ENCODE peak calls at places on chromosomes 2 and 18, in five cellular contexts. One of them, this sample, is unnamed.

GRCh38 chr2:234496442-234496834 is 443 bp downstream of the ARL4C start:
- DNase-seq in ELR: no peak
- DNase-seq in nephron progenitor cell: no peak
- DNase-seq in Right ventricle myocardium superior: no peak
- DNase-seq in stimulated activated CD8-positive, alpha-beta memory T cell treated with anti-CD3 and anti-CD28 coated beads, Interleukin-2, amount 100 ng/mL, for 48 hours: no peak
- DNase-seq in this sample: no peak

GRCh38 chr18:79935098-79935480 is 16.4 kb downstream of the SLC66A2 start:
- DNase-seq in Right ventricle myocardium superior: peak
- DNase-seq in nephron progenitor cell: no peak
- DNase-seq in ELR: no peak
- DNase-seq in stimulated activated CD8-positive, alpha-beta memory T cell treated with anti-CD3 and anti-CD28 coated beads, Interleukin-2, amount 100 ng/mL, for 48 hours: no peak
- DNase-seq in this sample: no peak

GRCh38 chr2:202084265-202084664 is 11.2 kb downstream of the KIAA2012 start:
- DNase-seq in nephron progenitor cell: no peak
- DNase-seq in ELR: no peak
- DNase-seq in Right ventricle myocardium superior: no peak
- DNase-seq in stimulated activated CD8-positive, alpha-beta memory T cell treated with anti-CD3 and anti-CD28 coated beads, Interleukin-2, amount 100 ng/mL, for 48 hours: no peak
- DNase-seq in this sample: no peak

GRCh38 chr2:216603010-216603883 is 30.0 kb upstream of the IGFBP2 start:
- DNase-seq in stimulated activated CD8-positive, alpha-beta memory T cell treated with anti-CD3 and anti-CD28 coated beads, Interleukin-2, amount 100 ng/mL, for 48 hours: no peak
- DNase-seq in nephron progenitor cell: peak
- DNase-seq in Right ventricle myocardium superior: no peak
- DNase-seq in ELR: no peak
- DNase-seq in this sample: no peak

GRCh38 chr2:106931742-106932335 is 45.9 kb upstream of the ST6GAL2 start:
- DNase-seq in ELR: no peak
- DNase-seq in Right ventricle myocardium superior: no peak
- DNase-seq in stimulated activated CD8-positive, alpha-beta memory T cell treated with anti-CD3 and anti-CD28 coated beads, Interleukin-2, amount 100 ng/mL, for 48 hours: no peak
- DNase-seq in nephron progenitor cell: no peak
- DNase-seq in this sample: no peak

GRCh38 chr2:14778015-14778414 is 145.5 kb downstream of the LRATD1 start:
- DNase-seq in stimulated activated CD8-positive, alpha-beta memory T cell treated with anti-CD3 and anti-CD28 coated beads, Interleukin-2, amount 100 ng/mL, for 48 hours: no peak
- DNase-seq in Right ventricle myocardium superior: no peak
- DNase-seq in nephron progenitor cell: no peak
- DNase-seq in ELR: peak
- DNase-seq in this sample: no peak

GRCh38 chr2:101063352-101063751 is 61.3 kb downstream of the RPL31 start:
- DNase-seq in ELR: no peak
- DNase-seq in Right ventricle myocardium superior: no peak
- DNase-seq in nephron progenitor cell: no peak
- DNase-seq in stimulated activated CD8-positive, alpha-beta memory T cell treated with anti-CD3 and anti-CD28 coated beads, Interleukin-2, amount 100 ng/mL, for 48 hours: no peak
- DNase-seq in this sample: no peak

GRCh38 chr2:216692636-216693413 is 2.5 kb downstream of the IGFBP5 start:
- DNase-seq in ELR: peak
- DNase-seq in Right ventricle myocardium superior: peak
- DNase-seq in stimulated activated CD8-positive, alpha-beta memory T cell treated with anti-CD3 and anti-CD28 coated beads, Interleukin-2, amount 100 ng/mL, for 48 hours: peak
- DNase-seq in nephron progenitor cell: peak
- DNase-seq in this sample: no peak

GRCh38 chr2:188322569-188323531 is 31.2 kb downstream of the GULP1 start:
- DNase-seq in ELR: peak
- DNase-seq in stimulated activated CD8-positive, alpha-beta memory T cell treated with anti-CD3 and anti-CD28 coated beads, Interleukin-2, amount 100 ng/mL, for 48 hours: no peak
- DNase-seq in Right ventricle myocardium superior: no peak
- DNase-seq in nephron progenitor cell: no peak
- DNase-seq in this sample: no peak

GRCh38 chr2:47265158-47265557 is 110.0 kb upstream of the STPG4 start:
- DNase-seq in stimulated activated CD8-positive, alpha-beta memory T cell treated with anti-CD3 and anti-CD28 coated beads, Interleukin-2, amount 100 ng/mL, for 48 hours: no peak
- DNase-seq in Right ventricle myocardium superior: no peak
- DNase-seq in ELR: no peak
- DNase-seq in nephron progenitor cell: no peak
- DNase-seq in this sample: no peak

GRCh38 chr2:52874706-52875105 is 892.9 kb upstream of the CHAC2 start:
- DNase-seq in Right ventricle myocardium superior: no peak
- DNase-seq in nephron progenitor cell: no peak
- DNase-seq in stimulated activated CD8-positive, alpha-beta memory T cell treated with anti-CD3 and anti-CD28 coated beads, Interleukin-2, amount 100 ng/mL, for 48 hours: no peak
- DNase-seq in ELR: peak
- DNase-seq in this sample: no peak

GRCh38 chr2:43051316-43051715 is 175.1 kb downstream of the ZFP36L2 start:
- DNase-seq in nephron progenitor cell: no peak
- DNase-seq in ELR: peak
- DNase-seq in stimulated activated CD8-positive, alpha-beta memory T cell treated with anti-CD3 and anti-CD28 coated beads, Interleukin-2, amount 100 ng/mL, for 48 hours: no peak
- DNase-seq in Right ventricle myocardium superior: no peak
- DNase-seq in this sample: no peak

GRCh38 chr18:49697757-49698595 is 115.4 kb downstream of the ACAA2 start:
- DNase-seq in nephron progenitor cell: peak
- DNase-seq in ELR: no peak
- DNase-seq in Right ventricle myocardium superior: peak
- DNase-seq in stimulated activated CD8-positive, alpha-beta memory T cell treated with anti-CD3 and anti-CD28 coated beads, Interleukin-2, amount 100 ng/mL, for 48 hours: no peak
- DNase-seq in this sample: no peak

GRCh38 chr2:8000861-8001260 is 681.0 kb upstream of the ID2 start:
- DNase-seq in nephron progenitor cell: no peak
- DNase-seq in stimulated activated CD8-positive, alpha-beta memory T cell treated with anti-CD3 and anti-CD28 coated beads, Interleukin-2, amount 100 ng/mL, for 48 hours: no peak
- DNase-seq in ELR: no peak
- DNase-seq in Right ventricle myocardium superior: no peak
- DNase-seq in this sample: no peak

GRCh38 chr2:6557737-6558136 is 308.0 kb downstream of the CMPK2 start:
- DNase-seq in Right ventricle myocardium superior: no peak
- DNase-seq in ELR: no peak
- DNase-seq in stimulated activated CD8-positive, alpha-beta memory T cell treated with anti-CD3 and anti-CD28 coated beads, Interleukin-2, amount 100 ng/mL, for 48 hours: no peak
- DNase-seq in nephron progenitor cell: no peak
- DNase-seq in this sample: no peak

GRCh38 chr2:203396667-203397066 is 68.5 kb downstream of the ABI2 start:
- DNase-seq in Right ventricle myocardium superior: no peak
- DNase-seq in nephron progenitor cell: no peak
- DNase-seq in ELR: no peak
- DNase-seq in stimulated activated CD8-positive, alpha-beta memory T cell treated with anti-CD3 and anti-CD28 coated beads, Interleukin-2, amount 100 ng/mL, for 48 hours: no peak
- DNase-seq in this sample: no peak

GRCh38 chr2:74871414-74871813 is 37.5 kb downstream of the HK2 start:
- DNase-seq in stimulated activated CD8-positive, alpha-beta memory T cell treated with anti-CD3 and anti-CD28 coated beads, Interleukin-2, amount 100 ng/mL, for 48 hours: no peak
- DNase-seq in Right ventricle myocardium superior: no peak
- DNase-seq in ELR: no peak
- DNase-seq in nephron progenitor cell: no peak
- DNase-seq in this sample: no peak

GRCh38 chr2:191023235-191023679 is 9.3 kb upstream of the STAT1 start:
- DNase-seq in ELR: no peak
- DNase-seq in Right ventricle myocardium superior: no peak
- DNase-seq in stimulated activated CD8-positive, alpha-beta memory T cell treated with anti-CD3 and anti-CD28 coated beads, Interleukin-2, amount 100 ng/mL, for 48 hours: no peak
- DNase-seq in nephron progenitor cell: no peak
- DNase-seq in this sample: no peak

GRCh38 chr2:100964222-100964621 is 37.9 kb upstream of the RPL31 start:
- DNase-seq in stimulated activated CD8-positive, alpha-beta memory T cell treated with anti-CD3 and anti-CD28 coated beads, Interleukin-2, amount 100 ng/mL, for 48 hours: no peak
- DNase-seq in ELR: no peak
- DNase-seq in Right ventricle myocardium superior: peak
- DNase-seq in nephron progenitor cell: peak
- DNase-seq in this sample: no peak

GRCh38 chr2:241771286-241772062 is 5.1 kb upstream of the GAL3ST2 start:
- DNase-seq in Right ventricle myocardium superior: peak
- DNase-seq in ELR: no peak
- DNase-seq in nephron progenitor cell: no peak
- DNase-seq in stimulated activated CD8-positive, alpha-beta memory T cell treated with anti-CD3 and anti-CD28 coated beads, Interleukin-2, amount 100 ng/mL, for 48 hours: no peak
- DNase-seq in this sample: peak

GRCh38 chr2:68152651-68153347 is 4.9 kb upstream of the PNO1 start:
- DNase-seq in ELR: no peak
- DNase-seq in Right ventricle myocardium superior: no peak
- DNase-seq in stimulated activated CD8-positive, alpha-beta memory T cell treated with anti-CD3 and anti-CD28 coated beads, Interleukin-2, amount 100 ng/mL, for 48 hours: no peak
- DNase-seq in nephron progenitor cell: no peak
- DNase-seq in this sample: no peak

GRCh38 chr18:47870605-47871004 is 59.9 kb downstream of the SMAD2 start:
- DNase-seq in nephron progenitor cell: no peak
- DNase-seq in Right ventricle myocardium superior: no peak
- DNase-seq in ELR: peak
- DNase-seq in stimulated activated CD8-positive, alpha-beta memory T cell treated with anti-CD3 and anti-CD28 coated beads, Interleukin-2, amount 100 ng/mL, for 48 hours: no peak
- DNase-seq in this sample: no peak

GRCh38 chr2:25673170-25674002 is at the start of gene DTNB:
- DNase-seq in ELR: peak
- DNase-seq in nephron progenitor cell: peak
- DNase-seq in Right ventricle myocardium superior: peak
- DNase-seq in stimulated activated CD8-positive, alpha-beta memory T cell treated with anti-CD3 and anti-CD28 coated beads, Interleukin-2, amount 100 ng/mL, for 48 hours: peak
- DNase-seq in this sample: peak

GRCh38 chr18:33369711-33370449 is 70.6 kb downstream of the CCDC178 start:
- DNase-seq in stimulated activated CD8-positive, alpha-beta memory T cell treated with anti-CD3 and anti-CD28 coated beads, Interleukin-2, amount 100 ng/mL, for 48 hours: no peak
- DNase-seq in nephron progenitor cell: no peak
- DNase-seq in Right ventricle myocardium superior: no peak
- DNase-seq in ELR: no peak
- DNase-seq in this sample: no peak

GRCh38 chr2:12008425-12009061 is 262.1 kb downstream of the LPIN1 start:
- DNase-seq in nephron progenitor cell: no peak
- DNase-seq in ELR: peak
- DNase-seq in stimulated activated CD8-positive, alpha-beta memory T cell treated with anti-CD3 and anti-CD28 coated beads, Interleukin-2, amount 100 ng/mL, for 48 hours: no peak
- DNase-seq in Right ventricle myocardium superior: no peak
- DNase-seq in this sample: no peak

GRCh38 chr2:120783371-120783791 is 47.7 kb downstream of the GLI2 start:
- DNase-seq in nephron progenitor cell: no peak
- DNase-seq in stimulated activated CD8-positive, alpha-beta memory T cell treated with anti-CD3 and anti-CD28 coated beads, Interleukin-2, amount 100 ng/mL, for 48 hours: no peak
- DNase-seq in ELR: no peak
- DNase-seq in Right ventricle myocardium superior: no peak
- DNase-seq in this sample: no peak

GRCh38 chr2:18238231-18238630 is 322.2 kb downstream of the RDH14 start:
- DNase-seq in Right ventricle myocardium superior: no peak
- DNase-seq in nephron progenitor cell: no peak
- DNase-seq in ELR: no peak
- DNase-seq in stimulated activated CD8-positive, alpha-beta memory T cell treated with anti-CD3 and anti-CD28 coated beads, Interleukin-2, amount 100 ng/mL, for 48 hours: no peak
- DNase-seq in this sample: no peak

GRCh38 chr2:3251974-3252373 is 125.6 kb downstream of the EIPR1 start:
- DNase-seq in nephron progenitor cell: peak
- DNase-seq in stimulated activated CD8-positive, alpha-beta memory T cell treated with anti-CD3 and anti-CD28 coated beads, Interleukin-2, amount 100 ng/mL, for 48 hours: no peak
- DNase-seq in Right ventricle myocardium superior: no peak
- DNase-seq in ELR: no peak
- DNase-seq in this sample: no peak

GRCh38 chr2:20071397-20072383 is 20.3 kb upstream of the LAPTM4A start:
- DNase-seq in nephron progenitor cell: peak
- DNase-seq in Right ventricle myocardium superior: peak
- DNase-seq in stimulated activated CD8-positive, alpha-beta memory T cell treated with anti-CD3 and anti-CD28 coated beads, Interleukin-2, amount 100 ng/mL, for 48 hours: no peak
- DNase-seq in ELR: peak
- DNase-seq in this sample: no peak

GRCh38 chr2:17830053-17831034 is 14.1 kb downstream of the MSGN1 start:
- DNase-seq in ELR: peak
- DNase-seq in Right ventricle myocardium superior: peak
- DNase-seq in nephron progenitor cell: peak
- DNase-seq in stimulated activated CD8-positive, alpha-beta memory T cell treated with anti-CD3 and anti-CD28 coated beads, Interleukin-2, amount 100 ng/mL, for 48 hours: peak
- DNase-seq in this sample: peak

GRCh38 chr2:64400103-64400728 is 53.7 kb upstream of the LGALSL start:
- DNase-seq in ELR: no peak
- DNase-seq in nephron progenitor cell: no peak
- DNase-seq in stimulated activated CD8-positive, alpha-beta memory T cell treated with anti-CD3 and anti-CD28 coated beads, Interleukin-2, amount 100 ng/mL, for 48 hours: no peak
- DNase-seq in Right ventricle myocardium superior: no peak
- DNase-seq in this sample: no peak

GRCh38 chr2:108858894-108859293 is 72.3 kb downstream of the CCDC138 start:
- DNase-seq in nephron progenitor cell: no peak
- DNase-seq in Right ventricle myocardium superior: no peak
- DNase-seq in stimulated activated CD8-positive, alpha-beta memory T cell treated with anti-CD3 and anti-CD28 coated beads, Interleukin-2, amount 100 ng/mL, for 48 hours: no peak
- DNase-seq in ELR: peak
- DNase-seq in this sample: no peak

GRCh38 chr18:43587538-43588153 is 310.4 kb upstream of the SYT4 start:
- DNase-seq in stimulated activated CD8-positive, alpha-beta memory T cell treated with anti-CD3 and anti-CD28 coated beads, Interleukin-2, amount 100 ng/mL, for 48 hours: no peak
- DNase-seq in nephron progenitor cell: no peak
- DNase-seq in ELR: peak
- DNase-seq in Right ventricle myocardium superior: no peak
- DNase-seq in this sample: no peak

GRCh38 chr2:20590704-20591515 is 60.0 kb downstream of the HS1BP3 start:
- DNase-seq in stimulated activated CD8-positive, alpha-beta memory T cell treated with anti-CD3 and anti-CD28 coated beads, Interleukin-2, amount 100 ng/mL, for 48 hours: no peak
- DNase-seq in nephron progenitor cell: no peak
- DNase-seq in Right ventricle myocardium superior: peak
- DNase-seq in ELR: no peak
- DNase-seq in this sample: no peak

GRCh38 chr2:238761802-238762373 is 86.0 kb upstream of the TWIST2 start:
- DNase-seq in stimulated activated CD8-positive, alpha-beta memory T cell treated with anti-CD3 and anti-CD28 coated beads, Interleukin-2, amount 100 ng/mL, for 48 hours: no peak
- DNase-seq in nephron progenitor cell: peak
- DNase-seq in ELR: peak
- DNase-seq in Right ventricle myocardium superior: no peak
- DNase-seq in this sample: no peak

GRCh38 chr2:137872577-137872976 is 91.7 kb upstream of the HNMT start:
- DNase-seq in Right ventricle myocardium superior: no peak
- DNase-seq in ELR: no peak
- DNase-seq in nephron progenitor cell: no peak
- DNase-seq in stimulated activated CD8-positive, alpha-beta memory T cell treated with anti-CD3 and anti-CD28 coated beads, Interleukin-2, amount 100 ng/mL, for 48 hours: no peak
- DNase-seq in this sample: no peak

GRCh38 chr2:29259221-29259620 is 144.0 kb downstream of the CLIP4 start:
- DNase-seq in nephron progenitor cell: no peak
- DNase-seq in stimulated activated CD8-positive, alpha-beta memory T cell treated with anti-CD3 and anti-CD28 coated beads, Interleukin-2, amount 100 ng/mL, for 48 hours: no peak
- DNase-seq in ELR: peak
- DNase-seq in Right ventricle myocardium superior: no peak
- DNase-seq in this sample: no peak

GRCh38 chr2:158395166-158395565 is 61.4 kb downstream of the CCDC148 start:
- DNase-seq in nephron progenitor cell: no peak
- DNase-seq in Right ventricle myocardium superior: no peak
- DNase-seq in ELR: peak
- DNase-seq in stimulated activated CD8-positive, alpha-beta memory T cell treated with anti-CD3 and anti-CD28 coated beads, Interleukin-2, amount 100 ng/mL, for 48 hours: no peak
- DNase-seq in this sample: no peak

GRCh38 chr2:146540271-146540932 is 1304.4 kb upstream of the ACVR2A start:
- DNase-seq in ELR: no peak
- DNase-seq in Right ventricle myocardium superior: no peak
- DNase-seq in nephron progenitor cell: no peak
- DNase-seq in stimulated activated CD8-positive, alpha-beta memory T cell treated with anti-CD3 and anti-CD28 coated beads, Interleukin-2, amount 100 ng/mL, for 48 hours: no peak
- DNase-seq in this sample: no peak